ENCODE peak calls at places on chromosomes 2 and 18, in six cellular contexts. W, Q, P, B, N and J are unnamed samples.

GRCh38 chr2:120821446-120822160 is 85.9 kb downstream of the GLI2 start:
- DNase-seq in W (no peak), Q (no peak), P (no peak), B (no peak), N (no peak), J (no peak)

GRCh38 chr2:71611781-71612545 is 158.6 kb downstream of the DYSF start:
- DNase-seq in W (no peak), Q (peak), P (peak), B (no peak), N (no peak), J (no peak)

GRCh38 chr2:148926291-148926961 is 51.4 kb downstream of the KIF5C start:
- DNase-seq in W (peak), Q (peak), P (peak), B (peak), N (peak), J (no peak)

GRCh38 chr18:73563345-73563744 is 584.3 kb downstream of the FBXO15 start:
- DNase-seq in W (peak), Q (no peak), P (no peak), B (no peak), N (no peak), J (no peak)

GRCh38 chr2:31535753-31536152 is 45.0 kb downstream of the SRD5A2 start:
- DNase-seq in W (no peak), Q (no peak), P (no peak), B (no peak), N (no peak), J (no peak)

GRCh38 chr18:28606686-28607085 is 429.8 kb upstream of the CDH2 start:
- DNase-seq in W (peak), Q (no peak), P (no peak), B (no peak), N (no peak), J (no peak)

GRCh38 chr2:69217333-69218080 is 169.5 kb downstream of the GFPT1 start:
- DNase-seq in W (no peak), Q (no peak), P (no peak), B (no peak), N (no peak), J (no peak)

GRCh38 chr2:146239392-146240135 is 1605.3 kb upstream of the ACVR2A start:
- DNase-seq in W (peak), Q (no peak), P (no peak), B (no peak), N (peak), J (no peak)

GRCh38 chr2:43777306-43777926 is 3.6 kb downstream of the DYNC2LI1 start:
- DNase-seq in W (no peak), Q (no peak), P (no peak), B (no peak), N (no peak), J (no peak)

GRCh38 chr2:180038997-180039396 is 31.9 kb upstream of the CWC22 start:
- DNase-seq in W (no peak), Q (no peak), P (no peak), B (no peak), N (no peak), J (no peak)

GRCh38 chr2:64748561-64748960 is 94.8 kb upstream of the SERTAD2 start:
- DNase-seq in W (no peak), Q (no peak), P (no peak), B (no peak), N (no peak), J (no peak)

GRCh38 chr2:133342283-133342895 is 225.9 kb downstream of the NCKAP5 start:
- DNase-seq in W (no peak), Q (no peak), P (no peak), B (no peak), N (no peak), J (peak)

DNA sequence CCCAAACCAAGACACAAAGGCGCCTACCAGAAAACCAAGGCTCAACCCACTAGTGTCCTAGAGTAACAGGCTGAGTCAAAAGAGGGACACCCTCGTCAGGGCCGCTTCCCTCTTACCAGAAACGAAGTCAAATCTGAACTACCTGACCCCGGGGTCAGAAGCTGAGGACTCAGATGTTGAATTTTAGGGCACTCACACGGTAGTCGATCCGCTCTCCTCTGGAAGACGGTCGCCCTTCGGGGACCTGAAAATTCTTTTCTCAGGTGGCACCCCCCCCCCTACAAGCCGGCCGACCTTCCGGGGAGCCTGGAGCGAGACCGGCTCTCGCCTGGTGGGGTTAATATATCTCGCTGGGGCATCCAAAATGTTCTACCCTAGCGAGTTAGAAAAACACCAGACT is 121.1 kb upstream of the KCNJ3 start:
- DNase-seq in W (no peak), Q (no peak), P (no peak), B (no peak), N (no peak), J (no peak)
- H3K4ac ChIP-seq in W (no peak), Q (no peak), P (no peak), B (no peak), N (no peak), J (no peak)

GRCh38 chr2:117470311-117471095 is 344.0 kb upstream of the DDX18 start:
- DNase-seq in W (no peak), Q (peak), P (peak), B (peak), N (peak), J (peak)
- H3K4me2 ChIP-seq in W (no peak), Q (no peak), P (no peak), B (no peak), N (no peak), J (no peak)

GRCh38 chr2:218720048-218721041 is 9.7 kb downstream of the TTLL4 start:
- DNase-seq in W (no peak), Q (peak), P (no peak), B (no peak), N (no peak), J (no peak)

GRCh38 chr2:218721934-218722333 is 11.3 kb downstream of the TTLL4 start:
- DNase-seq in W (no peak), Q (no peak), P (no peak), B (no peak), N (no peak), J (no peak)

GRCh38 chr2:218721488-218721887 is 10.9 kb downstream of the TTLL4 start:
- DNase-seq in W (no peak), Q (no peak), P (no peak), B (no peak), N (no peak), J (no peak)

GRCh38 chr2:218722419-218722818 is 11.8 kb downstream of the TTLL4 start:
- DNase-seq in W (no peak), Q (no peak), P (no peak), B (no peak), N (peak), J (no peak)

DNA sequence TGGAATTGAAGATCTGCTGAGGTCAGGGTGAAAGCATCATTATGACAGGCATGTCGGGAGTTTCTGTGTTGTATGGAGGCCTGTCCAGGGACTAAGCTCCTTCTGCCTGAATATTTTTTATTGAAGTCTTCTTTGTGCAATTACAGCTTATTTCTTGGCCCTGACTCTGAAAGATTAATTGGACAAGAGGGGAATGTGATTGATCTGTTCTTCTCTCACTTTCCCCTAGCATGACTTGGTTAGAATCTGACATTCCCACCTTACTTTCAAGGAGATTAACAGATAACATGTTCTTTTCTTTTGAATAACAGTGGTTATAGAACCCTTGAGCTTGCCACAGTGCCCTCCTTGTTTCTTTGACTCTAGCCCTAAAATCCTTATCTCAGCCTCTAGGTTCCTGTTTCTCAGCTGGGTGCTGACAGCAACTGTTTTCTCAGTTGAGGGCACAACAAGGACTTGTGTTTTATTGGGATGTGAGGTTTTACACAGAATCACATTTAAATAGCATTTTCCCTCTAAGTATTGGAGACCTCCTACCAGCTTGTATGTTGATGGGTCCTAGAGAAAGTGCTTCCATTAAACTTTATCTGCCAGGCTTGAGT is 12.3 kb downstream of the TTLL4 start:
- DNase-seq in W (no peak), Q (no peak), P (no peak), B (no peak), N (peak), J (no peak)
- H3K14ac ChIP-seq in W (no peak), Q (no peak), P (no peak), B (no peak), N (no peak), J (no peak)

GRCh38 chr18:23258566-23259265 is 123.4 kb downstream of the CABLES1 start:
- DNase-seq in W (no peak), Q (no peak), P (no peak), B (peak), N (no peak), J (no peak)
- H3K4ac ChIP-seq in W (peak), Q (no peak), P (no peak), B (peak), N (peak), J (no peak)

GRCh38 chr2:171404719-171405118 is 29.1 kb downstream of the METTL8 start:
- DNase-seq in W (no peak), Q (no peak), P (no peak), B (no peak), N (no peak), J (no peak)

GRCh38 chr2:171405546-171405945 is 28.2 kb downstream of the METTL8 start:
- DNase-seq in W (no peak), Q (no peak), P (no peak), B (no peak), N (no peak), J (no peak)

GRCh38 chr2:171409436-171409971 is 24.3 kb downstream of the METTL8 start:
- DNase-seq in W (no peak), Q (peak), P (peak), B (peak), N (peak), J (no peak)

GRCh38 chr2:171406044-171406443 is 27.7 kb downstream of the METTL8 start:
- DNase-seq in W (no peak), Q (no peak), P (no peak), B (no peak), N (no peak), J (no peak)

GRCh38 chr2:171407030-171407707 is 26.6 kb downstream of the METTL8 start:
- DNase-seq in W (no peak), Q (no peak), P (no peak), B (no peak), N (no peak), J (no peak)
- H3K4me2 ChIP-seq in W (no peak), Q (no peak), P (no peak), B (no peak), N (no peak), J (no peak)

DNA sequence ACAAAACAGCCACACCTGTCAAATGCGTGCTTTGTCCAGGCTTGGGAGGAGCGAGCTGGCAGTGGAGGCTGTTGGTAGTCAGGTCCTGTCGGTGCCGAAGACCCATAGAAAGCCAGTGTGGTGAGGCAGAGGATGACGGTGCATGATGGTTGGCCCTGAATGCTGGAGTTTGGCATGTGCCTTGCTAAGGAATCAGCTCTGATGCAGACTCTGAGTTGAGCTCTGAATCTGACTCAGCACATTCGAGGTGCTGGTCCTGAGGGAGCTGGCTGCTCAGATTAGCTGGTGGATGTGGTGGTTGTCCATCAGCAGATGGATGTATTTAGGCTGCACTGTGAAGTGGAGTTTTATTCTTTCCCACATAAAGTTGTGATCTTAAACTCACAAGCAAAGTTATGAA is 111.3 kb downstream of the ARHGEF4 start:
- DNase-seq in W (no peak), Q (no peak), P (no peak), B (no peak), N (no peak), J (no peak)
- H3K14ac ChIP-seq in W (no peak), Q (no peak), P (no peak), B (no peak), N (no peak), J (no peak)